ENCODE peak calls at places on chromosomes 7 and 10, in four cellular contexts. D is brain microvascular endothelial cell, Q is MM.1S, G is ovary. A is an unnamed sample.

GRCh38 chr10:5615263-5615820 is 51.1 kb downstream of the ASB13 start:
- DNase-seq in G (no peak), D (peak), Q (no peak), A (no peak)

GRCh38 chr10:70779088-70779487 is 6.1 kb downstream of the TBATA start:
- DNase-seq in G (no peak), Q (no peak), D (no peak), A (no peak)

GRCh38 chr10:132469197-132469942 is 68.2 kb upstream of the INPP5A start:
- DNase-seq in Q (no peak), G (peak), D (no peak), A (no peak)

GRCh38 chr7:152459724-152460251 is 24.0 kb upstream of the KMT2C start:
- DNase-seq in D (no peak), Q (no peak), G (peak), A (no peak)

GRCh38 chr10:97197030-97197500 is 11.3 kb upstream of the SLIT1 start:
- DNase-seq in G (peak), D (no peak), Q (no peak), A (no peak)

GRCh38 chr7:107463139-107464078 is 6.4 kb upstream of the GPR22 start:
- DNase-seq in Q (peak), D (peak), G (peak), A (peak)

GRCh38 chr10:79547973-79548372 is 12.2 kb downstream of the SFTPA2 start:
- DNase-seq in Q (no peak), D (no peak), G (no peak), A (no peak)

GRCh38 chr7:11570205-11570604 is 261.8 kb downstream of the THSD7A start:
- DNase-seq in G (no peak), D (no peak), Q (no peak), A (no peak)

GRCh38 chr10:8056891-8057331 is 2.4 kb downstream of the GATA3 start:
- DNase-seq in Q (no peak), D (no peak), G (no peak), A (peak)

GRCh38 chr7:22550514-22551010 is 50.6 kb upstream of the STEAP1B start:
- DNase-seq in G (no peak), Q (no peak), D (no peak), A (no peak)

GRCh38 chr7:22549051-22549450 is 49.1 kb upstream of the STEAP1B start:
- DNase-seq in Q (no peak), G (no peak), D (no peak), A (no peak)

GRCh38 chr7:22551768-22552513 is 52.0 kb upstream of the STEAP1B start:
- DNase-seq in D (no peak), G (no peak), Q (no peak), A (no peak)

GRCh38 chr7:22548313-22548712 is 48.3 kb upstream of the STEAP1B start:
- DNase-seq in Q (no peak), D (no peak), G (no peak), A (no peak)

GRCh38 chr7:22549667-22550513 is 49.9 kb upstream of the STEAP1B start:
- DNase-seq in D (peak), Q (peak), G (no peak), A (peak)
- TF ChIP-seq CTCF in D (peak), Q (peak), G (no peak), A (peak)

GRCh38 chr10:100723180-100723579 is 22.2 kb upstream of the PAX2 start:
- DNase-seq in D (no peak), Q (no peak), G (no peak), A (no peak)

GRCh38 chr10:100723769-100724530 is 21.4 kb upstream of the PAX2 start:
- DNase-seq in Q (no peak), D (no peak), G (no peak), A (no peak)

GRCh38 chr10:100725869-100726426 is 19.4 kb upstream of the PAX2 start:
- DNase-seq in D (no peak), G (peak), Q (no peak), A (no peak)

GRCh38 chr10:100724531-100725027 is 20.8 kb upstream of the PAX2 start:
- DNase-seq in G (peak), D (no peak), Q (no peak), A (no peak)

DNA sequence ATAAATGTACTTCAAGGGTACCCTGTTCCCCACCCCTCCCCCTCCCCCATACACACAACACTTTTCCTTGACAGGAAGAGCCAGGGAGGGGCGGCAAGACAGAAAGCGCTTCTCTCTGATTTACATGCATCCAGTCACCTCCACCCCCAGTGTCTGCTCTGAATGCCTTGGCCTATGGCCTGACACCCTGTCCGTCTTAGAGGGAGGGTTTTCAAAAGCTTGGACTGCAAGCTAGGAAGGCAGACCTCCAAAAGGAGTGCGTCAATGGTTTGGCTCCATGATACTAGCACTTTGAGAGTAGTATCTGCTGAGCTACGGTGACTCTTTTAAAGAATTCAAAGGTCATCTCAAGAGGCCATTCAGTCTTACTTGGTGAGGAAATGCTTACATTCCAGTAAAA is 20.3 kb upstream of the PAX2 start:
- DNase-seq in G (peak), Q (no peak), D (peak), A (no peak)
- TF ChIP-seq CTCF in G (no peak), Q (no peak), D (no peak), A (no peak)

GRCh38 chr7:134724606-134725005 is 54.8 kb upstream of the CALD1 start:
- DNase-seq in D (peak), Q (peak), G (no peak), A (peak)
- TF ChIP-seq CTCF in D (peak), Q (peak), G (no peak), A (peak)

GRCh38 chr7:122305475-122306319 is 1.1 kb upstream of the FEZF1 start:
- DNase-seq in Q (peak), G (no peak), D (no peak), A (no peak)
- TF ChIP-seq CTCF in Q (no peak), G (no peak), D (no peak), A (no peak)

DNA sequence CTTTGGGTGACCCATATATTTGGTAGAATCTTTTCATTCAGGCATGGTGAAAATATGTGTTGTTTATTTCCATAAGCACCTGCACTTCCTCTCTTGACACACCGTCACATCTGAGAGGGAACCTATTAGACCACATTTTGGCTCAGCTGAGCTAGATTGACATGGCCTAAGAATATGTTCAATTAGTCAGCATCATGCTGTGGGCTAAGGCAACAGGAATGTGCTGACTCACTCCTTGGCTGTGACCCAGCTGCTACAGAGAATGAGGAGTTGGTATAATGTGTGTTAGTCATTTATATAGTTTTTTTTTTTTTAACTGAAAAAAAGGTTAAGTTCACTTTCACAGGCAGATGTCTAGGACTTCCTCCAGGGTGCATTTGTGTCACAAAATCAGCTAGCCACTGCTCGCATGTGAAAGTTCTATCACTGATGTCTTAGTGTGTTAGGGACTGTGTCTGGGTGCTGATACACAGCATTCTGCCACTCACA is 180.6 kb downstream of the SEMA3E start:
- DNase-seq in Q (peak), D (peak), G (peak), A (peak)
- TF ChIP-seq CTCF in Q (no peak), D (peak), G (no peak), A (no peak)

GRCh38 chr10:32962541-32962940 is 4.5 kb upstream of the ITGB1 start:
- DNase-seq in Q (no peak), D (no peak), G (no peak), A (no peak)

GRCh38 chr10:32963102-32963501 is 5.1 kb upstream of the ITGB1 start:
- DNase-seq in D (peak), G (no peak), Q (no peak), A (no peak)

GRCh38 chr10:32961343-32961891 is 3.4 kb upstream of the ITGB1 start:
- DNase-seq in Q (no peak), G (no peak), D (no peak), A (no peak)

GRCh38 chr10:32960022-32960421 is 2.0 kb upstream of the ITGB1 start:
- DNase-seq in D (no peak), Q (no peak), G (no peak), A (no peak)

GRCh38 chr10:32961892-32962369 is 3.9 kb upstream of the ITGB1 start:
- DNase-seq in D (peak), G (no peak), Q (no peak), A (no peak)
- TF ChIP-seq CTCF in D (peak), G (no peak), Q (no peak), A (no peak)

DNA sequence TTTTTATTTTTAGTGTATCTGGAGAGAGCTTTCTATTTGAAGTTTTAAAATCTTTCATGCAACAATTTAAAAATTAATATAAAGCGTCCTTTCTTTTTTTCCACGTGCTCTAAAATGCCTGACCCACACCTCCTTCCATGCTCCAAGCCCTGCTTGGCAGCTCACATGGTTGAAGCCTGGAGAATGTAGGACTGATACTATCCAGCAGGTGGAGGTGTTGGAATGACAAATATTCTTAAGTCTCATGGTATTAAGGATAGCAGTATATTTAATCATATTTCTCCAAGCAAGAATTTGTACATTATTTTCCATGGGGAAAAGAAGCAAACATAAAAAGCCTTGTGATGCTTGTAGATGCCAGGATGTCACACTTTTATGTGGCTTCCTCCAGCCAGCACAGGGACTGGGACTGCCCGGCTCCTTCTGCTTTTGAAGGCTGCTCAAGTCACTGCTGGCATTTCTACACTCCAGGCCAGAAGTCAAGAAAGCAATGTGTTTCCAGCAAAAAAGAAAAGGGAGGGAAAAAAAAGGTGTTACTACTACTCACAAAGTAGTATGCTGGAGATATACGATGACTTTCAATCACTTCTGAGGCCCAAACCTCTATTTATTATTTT is 49.7 kb downstream of the BZW2 start:
- DNase-seq in Q (peak), G (no peak), D (peak), A (peak)
- TF ChIP-seq CTCF in Q (peak), G (no peak), D (peak), A (peak)